ENCODE peak calls at places on chromosomes 2 and 18, in nine cellular contexts. Y is putamen; S is head of caudate nucleus; Z is neural crest cell; H is non-pigmented ciliary epithelial cell; F is stimulated activated CD8-positive, alpha-beta memory T cell treated with anti-CD3 and anti-CD28 coated beads, Interleukin-2, amount 100 ng/mL, for 48 hours; J is GOT3; U is colonic mucosa; I is substantia nigra. B is an unnamed sample.

GRCh38 chr2:197292614-197293013 is 18.0 kb downstream of the ANKRD44 start:
- DNase-seq in Z (no peak), Y (no peak), U (no peak), S (no peak), F (no peak), I (no peak), H (no peak), J (no peak), B (peak)

GRCh38 chr2:31354837-31355236 is 59.7 kb downstream of the XDH start:
- DNase-seq in J (no peak), F (no peak), S (no peak), U (no peak), H (no peak), I (no peak), Y (no peak), Z (no peak), B (peak)

GRCh38 chr2:127909019-127909418 is 23.3 kb upstream of the AMMECR1L start:
- DNase-seq in J (no peak), I (no peak), F (no peak), S (no peak), U (no peak), Y (no peak), H (no peak), Z (no peak), B (peak)

GRCh38 chr2:131146255-131146654 is 41.1 kb downstream of the PLEKHB2 start:
- DNase-seq in I (no peak), S (no peak), Z (no peak), U (no peak), J (no peak), F (no peak), Y (no peak), H (no peak), B (no peak)

GRCh38 chr2:3597567-3597966 is 2.7 kb downstream of the COLEC11 start:
- DNase-seq in Y (no peak), U (no peak), F (no peak), J (no peak), S (no peak), H (no peak), I (no peak), Z (no peak), B (no peak)

GRCh38 chr2:235133837-235134236 is 182.0 kb downstream of the SH3BP4 start:
- DNase-seq in Z (no peak), S (no peak), J (no peak), H (no peak), Y (no peak), F (no peak), U (no peak), I (no peak), B (no peak)

GRCh38 chr18:34801769-34802168 is 91.7 kb downstream of the DTNA start:
- DNase-seq in Y (no peak), H (peak), U (no peak), F (no peak), S (no peak), I (no peak), J (no peak), Z (no peak), B (no peak)

GRCh38 chr2:37635359-37636208 is 35.9 kb downstream of the CDC42EP3 start:
- DNase-seq in F (peak), I (no peak), H (peak), Z (no peak), Y (peak), J (no peak), U (no peak), S (peak), B (no peak)

GRCh38 chr2:45889053-45889452 is 237.6 kb downstream of the PRKCE start:
- DNase-seq in I (no peak), Z (no peak), J (no peak), U (no peak), F (peak), S (peak), H (no peak), Y (no peak), B (peak)

GRCh38 chr2:52429740-52430139 is 1337.9 kb upstream of the CHAC2 start:
- DNase-seq in Y (no peak), J (no peak), Z (no peak), U (no peak), F (no peak), I (no peak), H (no peak), S (no peak), B (no peak)

GRCh38 chr2:122340246-122340645 is 584.8 kb downstream of the TSN start:
- DNase-seq in F (no peak), I (no peak), Y (no peak), U (no peak), Z (no peak), S (no peak), J (no peak), H (no peak), B (peak)

GRCh38 chr18:61606068-61606660 is 272.9 kb downstream of the CDH20 start:
- DNase-seq in J (no peak), Z (no peak), H (no peak), Y (no peak), S (no peak), F (no peak), U (no peak), I (no peak), B (no peak)

GRCh38 chr2:195532628-195533271 is 124.3 kb upstream of the SLC39A10 start:
- DNase-seq in U (no peak), H (no peak), S (no peak), F (no peak), Y (no peak), J (no peak), I (no peak), Z (no peak), B (no peak)

GRCh38 chr2:52918551-52918950 is 849.1 kb upstream of the CHAC2 start:
- DNase-seq in H (peak), Y (no peak), S (no peak), Z (no peak), F (no peak), J (no peak), I (no peak), U (no peak), B (no peak)

GRCh38 chr18:79798999-79799370 is 1.2 kb downstream of the KCNG2 start:
- DNase-seq in S (no peak), F (no peak), I (no peak), J (no peak), Z (no peak), Y (no peak), U (no peak), H (no peak), B (peak)

GRCh38 chr18:44133483-44133882 is 547.2 kb upstream of the SETBP1 start:
- DNase-seq in S (no peak), J (no peak), F (no peak), I (no peak), U (no peak), H (no peak), Y (no peak), Z (no peak), B (no peak)

GRCh38 chr2:173990970-173991819 is 26.0 kb upstream of the SP3 start:
- DNase-seq in Z (no peak), S (peak), F (no peak), U (peak), I (no peak), J (peak), H (no peak), Y (no peak), B (peak)

GRCh38 chr18:28382215-28382879 is 205.4 kb upstream of the CDH2 start:
- DNase-seq in S (no peak), F (no peak), Y (no peak), H (no peak), I (no peak), U (no peak), Z (no peak), J (no peak), B (no peak)

GRCh38 chr2:32810909-32811495 is 135.8 kb upstream of the LTBP1 start:
- DNase-seq in Y (no peak), S (no peak), U (no peak), F (no peak), J (no peak), Z (no peak), H (no peak), I (no peak), B (no peak)

GRCh38 chr2:186780701-186781316 is 68.2 kb downstream of the ZSWIM2 start:
- DNase-seq in I (no peak), S (no peak), Y (no peak), Z (no peak), J (no peak), H (no peak), F (no peak), U (no peak), B (peak)

GRCh38 chr2:129849559-129850160 is 129.8 kb upstream of the RAB6C start:
- DNase-seq in I (no peak), F (no peak), J (no peak), Z (no peak), Y (peak), H (peak), U (no peak), S (no peak), B (peak)

GRCh38 chr2:10322481-10322880 is 19.8 kb downstream of the HPCAL1 start:
- DNase-seq in F (no peak), J (no peak), Z (no peak), U (no peak), H (no peak), I (no peak), Y (no peak), S (no peak), B (no peak)

GRCh38 chr2:3192281-3192818 is 185.3 kb downstream of the EIPR1 start:
- DNase-seq in Z (no peak), I (no peak), H (no peak), J (no peak), S (no peak), F (no peak), Y (no peak), U (no peak), B (no peak)

B was measured in RPMI8226.